ENCODE peak calls at places on chromosomes 12 and 14, in five cellular contexts. O, T, M, X and Y are unnamed samples.

GRCh38 chr14:68564236-68564825 is 228.5 kb downstream of the ZFP36L1 start:
- DNase-seq in M (no peak), T (no peak), X (no peak), O (no peak), Y (no peak)

GRCh38 chr14:103735022-103735421 is 19.4 kb downstream of the ZFYVE21 start:
- DNase-seq in O (no peak), M (no peak), T (no peak), X (no peak), Y (no peak)

GRCh38 chr12:114447274-114447716 is 41.4 kb upstream of the TBX5 start:
- DNase-seq in X (peak), O (no peak), T (no peak), M (no peak), Y (no peak)

GRCh38 chr12:25151476-25151875 is 43.5 kb downstream of the DNAI7 start:
- DNase-seq in X (no peak), T (peak), O (peak), M (peak), Y (peak)

GRCh38 chr14:36807727-36808126 is 146.1 kb downstream of the PAX9 start:
- DNase-seq in M (peak), T (no peak), O (no peak), X (no peak), Y (no peak)

GRCh38 chr14:36973806-36974442 is 198.5 kb downstream of the SLC25A21 start:
- DNase-seq in T (no peak), O (no peak), X (no peak), M (peak), Y (no peak)

GRCh38 chr12:132907216-132907615 is 19.8 kb upstream of the CHFR start:
- DNase-seq in O (no peak), X (no peak), M (no peak), T (no peak), Y (no peak)

GRCh38 chr12:5390174-5390799 is 41.6 kb upstream of the NTF3 start:
- DNase-seq in O (no peak), M (peak), X (no peak), T (peak), Y (peak)

GRCh38 chr12:24909667-24910066 is 39.2 kb downstream of the BCAT1 start:
- DNase-seq in T (peak), X (no peak), O (no peak), M (peak), Y (no peak)

GRCh38 chr12:66590276-66590675 is 88.6 kb downstream of the GRIP1 start:
- DNase-seq in T (no peak), O (no peak), X (no peak), M (no peak), Y (no peak)

GRCh38 chr12:123713398-123714301 is 1.5 kb downstream of the ATP6V0A2 start:
- DNase-seq in M (no peak), T (peak), O (no peak), X (no peak), Y (peak)

GRCh38 chr12:29380536-29381523 is at the start of gene ERGIC2:
- DNase-seq in O (peak), M (peak), T (peak), X (peak), Y (peak)

GRCh38 chr14:102942069-102942468 is 19.6 kb downstream of the AMN start:
- DNase-seq in T (no peak), O (no peak), X (no peak), M (no peak), Y (no peak)

GRCh38 chr12:69096669-69097364 is 142.6 kb upstream of the CPSF6 start:
- DNase-seq in T (no peak), M (peak), O (no peak), X (no peak), Y (no peak)

GRCh38 chr14:25049127-25049558 is 804 bp downstream of the STXBP6 start:
- DNase-seq in O (no peak), T (peak), M (no peak), X (peak), Y (peak)

GRCh38 chr14:99928963-99929362 is 135.8 kb downstream of the EML1 start:
- DNase-seq in X (no peak), O (no peak), M (no peak), T (no peak), Y (no peak)

GRCh38 chr12:32400866-32401265 is 1.5 kb downstream of the FGD4 start:
- DNase-seq in M (no peak), X (no peak), T (no peak), O (no peak), Y (peak)

GRCh38 chr12:108305520-108305919 is 33.6 kb downstream of the CMKLR1 start:
- DNase-seq in X (no peak), M (peak), T (peak), O (peak), Y (no peak)

GRCh38 chr12:100955139-100955538 is 160.6 kb downstream of the ANO4 start:
- DNase-seq in X (peak), O (no peak), T (no peak), M (peak), Y (no peak)

GRCh38 chr14:76267322-76268012 is 108.5 kb upstream of the ESRRB start:
- DNase-seq in T (peak), O (peak), X (peak), M (peak), Y (peak)

GRCh38 chr14:74548881-74549280 is 55.3 kb downstream of the ISCA2 start:
- DNase-seq in O (no peak), X (no peak), T (no peak), M (no peak), Y (no peak)

GRCh38 chr12:122834229-122834920 is 882 bp upstream of the HIP1R start:
- DNase-seq in X (peak), M (peak), T (peak), O (no peak), Y (peak)

GRCh38 chr12:110107369-110108281 is 16.5 kb upstream of the IFT81 start:
- DNase-seq in X (no peak), M (peak), T (no peak), O (peak), Y (no peak)

GRCh38 chr12:3097186-3097804 is 20.1 kb downstream of the TSPAN9 start:
- DNase-seq in T (peak), M (peak), X (no peak), O (no peak), Y (peak)

GRCh38 chr12:25069221-25069620 is 120.3 kb upstream of the BCAT1 start:
- DNase-seq in O (no peak), M (peak), T (no peak), X (no peak), Y (no peak)

GRCh38 chr12:79255326-79255725 is 390.8 kb downstream of the SYT1 start:
- DNase-seq in X (no peak), M (no peak), O (no peak), T (no peak), Y (no peak)

GRCh38 chr12:59486827-59487226 is 109.0 kb upstream of the SLC16A7 start:
- DNase-seq in M (peak), O (no peak), T (no peak), X (no peak), Y (no peak)

GRCh38 chr14:65260786-65261185 is 151.7 kb upstream of the FUT8 start:
- DNase-seq in M (no peak), X (no peak), T (no peak), O (no peak), Y (no peak)

GRCh38 chr14:68665116-68665515 is 127.8 kb downstream of the ZFP36L1 start:
- DNase-seq in M (peak), T (no peak), X (no peak), O (no peak), Y (no peak)

GRCh38 chr14:102920273-102920997 is 2.0 kb upstream of the AMN start:
- DNase-seq in T (no peak), O (no peak), M (no peak), X (no peak), Y (no peak)

GRCh38 chr12:128026696-128027574 is 240.0 kb upstream of the TMEM132C start:
- DNase-seq in X (no peak), M (no peak), T (peak), O (no peak), Y (no peak)

GRCh38 chr12:95756362-95756761 is 34.2 kb downstream of the NTN4 start:
- DNase-seq in T (no peak), X (no peak), O (no peak), M (no peak), Y (no peak)

GRCh38 chr12:87117516-87117915 is 861.3 kb upstream of the MGAT4C start:
- DNase-seq in M (peak), O (no peak), T (no peak), X (no peak), Y (no peak)

GRCh38 chr14:60101801-60102200 is 10.1 kb downstream of the PCNX4 start:
- DNase-seq in O (no peak), T (no peak), X (no peak), M (peak), Y (no peak)

GRCh38 chr12:47280543-47281330 is 201.0 kb upstream of the AMIGO2 start:
- DNase-seq in T (no peak), M (peak), O (no peak), X (no peak), Y (no peak)

GRCh38 chr12:120693848-120694247 is 6.9 kb downstream of the MLEC start:
- DNase-seq in T (no peak), M (no peak), X (no peak), O (no peak), Y (no peak)

GRCh38 chr12:26369588-26369987 is 174.2 kb downstream of the SSPN start:
- DNase-seq in T (no peak), O (no peak), M (peak), X (no peak), Y (no peak)

GRCh38 chr14:31340297-31341063 is 79.9 kb downstream of the HEATR5A start:
- DNase-seq in T (no peak), X (no peak), M (no peak), O (no peak), Y (peak)

GRCh38 chr12:89306827-89307498 is 45.3 kb downstream of the DUSP6 start:
- DNase-seq in T (no peak), M (no peak), X (no peak), O (no peak), Y (no peak)